ENCODE peak calls at places on chromosomes 2 and 18, in ten cellular contexts. E, L, C, S, Y, I, O, D, H and M are unnamed samples.

GRCh38 chr2:44553456-44553855 is 191.7 kb downstream of the CAMKMT start:
- DNase-seq in E (peak), L (peak), C (peak), S (no peak), Y (no peak), I (no peak), O (no peak), D (no peak), H (no peak), M (no peak)

GRCh38 chr2:46148369-46148736 is 148.9 kb upstream of the EPAS1 start:
- DNase-seq in E (no peak), L (no peak), C (no peak), S (no peak), Y (no peak), I (no peak), O (no peak), D (no peak), H (no peak), M (no peak)

GRCh38 chr2:161115605-161116097 is 44.6 kb upstream of the TANK start:
- DNase-seq in E (no peak), L (no peak), C (no peak), S (no peak), Y (no peak), I (no peak), O (no peak), D (no peak), H (no peak), M (no peak)

GRCh38 chr18:69622961-69623360 is 222.3 kb downstream of the DOK6 start:
- DNase-seq in E (no peak), L (no peak), C (no peak), S (no peak), Y (no peak), I (no peak), O (no peak), D (no peak), H (no peak), M (no peak)

GRCh38 chr2:212133337-212133736 is 405.3 kb downstream of the ERBB4 start:
- DNase-seq in E (no peak), L (no peak), C (no peak), S (no peak), Y (no peak), I (no peak), O (no peak), D (no peak), H (no peak), M (no peak)

GRCh38 chr2:70111752-70112591 is 24.7 kb downstream of the PCBP1 start:
- DNase-seq in E (peak), L (peak), C (no peak), S (no peak), Y (no peak), I (peak), O (no peak), D (no peak), H (no peak), M (no peak)

GRCh38 chr2:98037666-98038339 is 42.1 kb upstream of the TMEM131 start:
- DNase-seq in E (no peak), L (no peak), C (no peak), S (no peak), Y (no peak), I (no peak), O (no peak), D (no peak), H (no peak), M (no peak)

GRCh38 chr2:20179755-20180594 is 45.0 kb downstream of the SDC1 start:
- DNase-seq in E (no peak), L (no peak), C (peak), S (no peak), Y (peak), I (peak), O (peak), D (no peak), H (peak), M (no peak)

GRCh38 chr2:106561356-106561755 is 74.2 kb downstream of the CD8B2 start:
- DNase-seq in E (no peak), L (no peak), C (no peak), S (peak), Y (no peak), I (no peak), O (no peak), D (no peak), H (no peak), M (no peak)

GRCh38 chr2:160816916-160817315 is 323.3 kb upstream of the RBMS1 start:
- DNase-seq in E (no peak), L (no peak), C (no peak), S (no peak), Y (no peak), I (no peak), O (no peak), D (no peak), H (no peak), M (no peak)

GRCh38 chr2:240597054-240597418 is 10.5 kb downstream of the CAPN10 start:
- DNase-seq in E (no peak), L (no peak), C (no peak), S (no peak), Y (no peak), I (peak), O (no peak), D (no peak), H (no peak), M (no peak)

GRCh38 chr2:169961911-169962310 is 134.7 kb downstream of the UBR3 start:
- DNase-seq in E (peak), L (peak), C (no peak), S (peak), Y (no peak), I (peak), O (no peak), D (no peak), H (no peak), M (no peak)

GRCh38 chr2:55173422-55174020 is 58.6 kb downstream of the CLHC1 start:
- DNase-seq in E (no peak), L (no peak), C (no peak), S (no peak), Y (no peak), I (no peak), O (no peak), D (no peak), H (no peak), M (no peak)

GRCh38 chr2:53182609-53183008 is 585.0 kb upstream of the CHAC2 start:
- DNase-seq in E (no peak), L (no peak), C (no peak), S (no peak), Y (peak), I (no peak), O (no peak), D (no peak), H (no peak), M (no peak)

GRCh38 chr2:227783404-227784138 is 30.1 kb upstream of the CCL20 start:
- DNase-seq in E (no peak), L (no peak), C (no peak), S (no peak), Y (no peak), I (no peak), O (no peak), D (no peak), H (no peak), M (no peak)

GRCh38 chr18:24326211-24326610 is 71.4 kb downstream of the OSBPL1A start:
- DNase-seq in E (no peak), L (no peak), C (no peak), S (no peak), Y (no peak), I (no peak), O (no peak), D (no peak), H (no peak), M (no peak)

GRCh38 chr2:96727431-96727830 is 12.4 kb downstream of the LMAN2L start:
- DNase-seq in E (peak), L (no peak), C (no peak), S (no peak), Y (no peak), I (no peak), O (no peak), D (no peak), H (no peak), M (no peak)

GRCh38 chr2:199439094-199439493 is 18.6 kb downstream of the SATB2 start:
- DNase-seq in E (no peak), L (no peak), C (no peak), S (no peak), Y (no peak), I (no peak), O (peak), D (no peak), H (no peak), M (no peak)

GRCh38 chr2:64142817-64143153 is 1.4 kb downstream of the PELI1 start:
- DNase-seq in E (no peak), L (no peak), C (no peak), S (no peak), Y (no peak), I (no peak), O (no peak), D (no peak), H (no peak), M (no peak)

GRCh38 chr2:191942114-191943103 is 95.5 kb upstream of the CAVIN2 start:
- DNase-seq in E (no peak), L (no peak), C (no peak), S (no peak), Y (no peak), I (no peak), O (no peak), D (no peak), H (no peak), M (no peak)

GRCh38 chr2:72819501-72819900 is 6.3 kb downstream of the EXOC6B start:
- DNase-seq in E (no peak), L (no peak), C (no peak), S (no peak), Y (no peak), I (no peak), O (no peak), D (no peak), H (no peak), M (no peak)

GRCh38 chr2:186130678-186131511 is 355.2 kb upstream of the ZC3H15 start:
- DNase-seq in E (no peak), L (no peak), C (no peak), S (no peak), Y (no peak), I (no peak), O (peak), D (no peak), H (no peak), M (no peak)

GRCh38 chr2:157173740-157174184 is 83.7 kb upstream of the GALNT5 start:
- DNase-seq in E (peak), L (peak), C (peak), S (peak), Y (no peak), I (no peak), O (no peak), D (no peak), H (no peak), M (no peak)

GRCh38 chr18:43161528-43161927 is 46.0 kb upstream of the RIT2 start:
- DNase-seq in E (peak), L (peak), C (no peak), S (no peak), Y (no peak), I (no peak), O (no peak), D (no peak), H (no peak), M (no peak)

GRCh38 chr2:112156152-112156986 is 18.2 kb downstream of the FBLN7 start:
- DNase-seq in E (peak), L (peak), C (no peak), S (no peak), Y (no peak), I (no peak), O (no peak), D (no peak), H (no peak), M (no peak)

GRCh38 chr2:215941726-215942125 is 71.6 kb downstream of the MREG start:
- DNase-seq in E (peak), L (no peak), C (no peak), S (no peak), Y (no peak), I (no peak), O (no peak), D (no peak), H (no peak), M (no peak)

GRCh38 chr2:206521612-206522011 is 78.3 kb downstream of the ADAM23 start:
- DNase-seq in E (no peak), L (no peak), C (no peak), S (no peak), Y (no peak), I (no peak), O (no peak), D (no peak), H (no peak), M (no peak)

DNA sequence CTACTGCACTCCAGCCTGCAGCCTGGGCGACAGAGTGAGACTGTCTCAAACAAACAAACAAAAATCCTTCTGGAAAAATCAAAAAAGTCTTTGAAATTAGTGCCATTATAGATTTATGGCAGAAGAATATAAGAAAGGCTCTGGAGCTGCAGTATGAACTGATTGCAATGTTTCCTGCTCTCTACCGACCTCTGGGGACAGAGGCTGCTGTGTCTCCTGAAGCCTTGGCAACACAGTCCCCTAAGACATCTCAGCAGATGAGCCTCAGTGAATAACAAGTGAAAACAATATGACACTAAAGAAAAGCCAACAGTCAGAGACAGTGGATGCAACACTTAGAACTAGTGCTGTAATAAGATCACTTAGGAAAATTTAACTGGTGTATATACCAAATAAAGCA is 494.9 kb upstream of the LRATD1 start:
- DNase-seq in E (no peak), L (no peak), C (no peak), S (no peak), Y (no peak), I (no peak), O (peak), D (no peak), H (no peak), M (peak)
- TF ChIP-seq CTCF in E (no peak), L (peak), C (peak), S (no peak), Y (peak), I (no peak), O (peak), D (no peak), H (no peak), M (peak)

GRCh38 chr18:47248610-47249343 is 2.7 kb downstream of the SKOR2 start:
- DNase-seq in E (no peak), L (no peak), C (no peak), S (no peak), Y (no peak), I (no peak), O (peak), D (no peak), H (no peak), M (no peak)

GRCh38 chr18:47249602-47250001 is 1.9 kb downstream of the SKOR2 start:
- DNase-seq in E (no peak), L (no peak), C (no peak), S (no peak), Y (no peak), I (no peak), O (no peak), D (no peak), H (no peak), M (no peak)

GRCh38 chr18:47247833-47248609 is 3.4 kb downstream of the SKOR2 start:
- DNase-seq in E (no peak), L (no peak), C (no peak), S (no peak), Y (no peak), I (no peak), O (peak), D (no peak), H (no peak), M (no peak)

GRCh38 chr18:47246027-47246971 is 5.2 kb downstream of the SKOR2 start:
- DNase-seq in E (no peak), L (no peak), C (no peak), S (no peak), Y (no peak), I (no peak), O (peak), D (no peak), H (no peak), M (no peak)

GRCh38 chr18:47247036-47247832 is 4.2 kb downstream of the SKOR2 start:
- DNase-seq in E (no peak), L (no peak), C (no peak), S (no peak), Y (no peak), I (no peak), O (peak), D (no peak), H (no peak), M (peak)
- TF ChIP-seq CTCF in E (no peak), L (peak), C (no peak), S (no peak), Y (no peak), I (peak), O (no peak), D (no peak), H (no peak), M (peak)

GRCh38 chr2:66423391-66423790 is 11.5 kb upstream of the MEIS1 start:
- DNase-seq in E (no peak), L (no peak), C (no peak), S (no peak), Y (no peak), I (no peak), O (no peak), D (no peak), H (no peak), M (no peak)
- TF ChIP-seq CTCF in E (no peak), L (no peak), C (no peak), S (no peak), Y (no peak), I (no peak), O (no peak), D (no peak), H (no peak), M (peak)

DNA sequence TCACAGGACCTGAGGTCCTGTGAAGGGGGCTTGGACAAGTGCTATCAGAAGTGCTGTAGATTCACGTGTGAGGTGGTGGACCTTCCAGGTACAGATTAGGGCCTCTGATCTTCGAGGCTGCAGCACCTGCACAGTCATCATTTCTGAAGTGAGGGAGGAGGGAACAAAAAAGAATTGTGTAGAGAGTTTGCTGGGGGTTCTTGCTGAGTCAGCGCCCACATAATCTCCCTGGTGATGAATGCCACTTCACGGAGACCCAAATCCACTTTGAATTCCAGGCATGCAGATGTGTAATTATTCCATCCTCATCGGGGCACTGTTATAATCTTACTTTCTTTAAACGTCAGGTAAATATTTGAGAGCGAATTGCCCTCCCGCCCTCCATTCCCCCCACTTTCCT is 128.5 kb upstream of the CAPN13 start:
- DNase-seq in E (no peak), L (no peak), C (no peak), S (no peak), Y (no peak), I (no peak), O (no peak), D (no peak), H (no peak), M (no peak)
- TF ChIP-seq CTCF in E (no peak), L (no peak), C (no peak), S (no peak), Y (no peak), I (no peak), O (no peak), D (no peak), H (no peak), M (no peak)

GRCh38 chr2:210577263-210578071 is 21.1 kb downstream of the CPS1 start:
- DNase-seq in E (peak), L (peak), C (no peak), S (no peak), Y (no peak), I (no peak), O (peak), D (no peak), H (no peak), M (no peak)
- TF ChIP-seq CTCF in E (peak), L (peak), C (peak), S (no peak), Y (peak), I (peak), O (peak), D (peak), H (peak), M (peak)

GRCh38 chr18:53153800-53154199 is 813.8 kb downstream of the DCC start:
- DNase-seq in E (no peak), L (no peak), C (no peak), S (no peak), Y (no peak), I (no peak), O (no peak), D (no peak), H (no peak), M (no peak)

GRCh38 chr18:53148056-53148574 is 808.1 kb downstream of the DCC start:
- DNase-seq in E (no peak), L (no peak), C (no peak), S (no peak), Y (no peak), I (no peak), O (no peak), D (no peak), H (no peak), M (no peak)

GRCh38 chr18:53147472-53147871 is 807.5 kb downstream of the DCC start:
- DNase-seq in E (no peak), L (no peak), C (no peak), S (no peak), Y (no peak), I (no peak), O (no peak), D (no peak), H (no peak), M (no peak)

GRCh38 chr18:53152478-53152877 is 812.5 kb downstream of the DCC start:
- DNase-seq in E (no peak), L (no peak), C (no peak), S (no peak), Y (no peak), I (no peak), O (peak), D (no peak), H (no peak), M (no peak)

DNA sequence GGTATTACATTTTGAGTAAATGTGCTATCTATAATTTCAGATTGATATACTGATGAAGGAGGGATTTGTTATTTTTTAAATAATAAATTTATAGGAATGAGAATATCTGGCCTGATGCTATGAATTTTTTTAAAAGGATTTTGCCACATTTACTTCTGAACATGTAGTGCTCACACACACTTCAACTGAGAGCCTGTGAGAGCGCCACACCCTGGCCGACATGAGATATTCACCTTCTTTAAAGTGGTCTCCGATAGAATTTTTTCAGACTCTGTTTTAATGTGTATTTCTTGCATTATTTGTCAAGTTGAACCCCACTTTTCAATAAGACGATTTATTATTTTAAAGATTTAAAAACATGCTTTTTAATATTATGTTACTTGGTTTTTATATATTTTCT is 813.3 kb downstream of the DCC start:
- DNase-seq in E (no peak), L (no peak), C (no peak), S (no peak), Y (no peak), I (no peak), O (peak), D (no peak), H (no peak), M (peak)
- TF ChIP-seq CTCF in E (no peak), L (no peak), C (peak), S (no peak), Y (no peak), I (no peak), O (peak), D (no peak), H (no peak), M (peak)

GRCh38 chr2:105398522-105399206 is at the start of gene FHL2:
- DNase-seq in E (peak), L (peak), C (peak), S (no peak), Y (peak), I (peak), O (peak), D (peak), H (peak), M (peak)
- TF ChIP-seq CTCF in E (peak), L (peak), C (peak), S (no peak), Y (peak), I (peak), O (peak), D (peak), H (peak), M (peak)

GRCh38 chr2:233098615-233099014 is 38.5 kb downstream of the INPP5D start:
- DNase-seq in E (peak), L (no peak), C (no peak), S (no peak), Y (peak), I (no peak), O (peak), D (no peak), H (no peak), M (peak)
- TF ChIP-seq CTCF in E (peak), L (peak), C (peak), S (no peak), Y (peak), I (no peak), O (peak), D (no peak), H (no peak), M (peak)